ENCODE peak calls at places on chromosome 1, in seven cellular contexts. Q, R, A, P, Y, D and X are unnamed samples. For H3K27me3, the result is how much of the 10 kb centered on the place peaks cover.

GRCh38 chr1:14835725-14836124 is 237.2 kb downstream of the KAZN start:
- DNase-seq in R (no peak), Y (no peak), A (no peak), Q (peak), P (no peak), D (no peak), X (no peak)

GRCh38 chr1:226589008-226589733 is 40.6 kb downstream of the STUM start:
- DNase-seq in D (no peak), Y (no peak), Q (no peak), P (no peak), R (no peak), A (no peak), X (peak)

GRCh38 chr1:236766506-236766905 is 28.6 kb upstream of the MTR start:
- DNase-seq in P (no peak), Q (no peak), D (no peak), A (no peak), Y (no peak), R (no peak), X (no peak)

GRCh38 chr1:207218512-207219352 is 102.7 kb upstream of the CD55 start:
- DNase-seq in A (no peak), Q (no peak), P (no peak), R (no peak), D (peak), Y (no peak), X (no peak)

GRCh38 chr1:87224209-87224608 is 104.5 kb upstream of the LMO4 start:
- DNase-seq in R (no peak), P (no peak), Q (peak), Y (no peak), D (no peak), A (no peak), X (no peak)

GRCh38 chr1:92567211-92567868 is 80.6 kb upstream of the GFI1 start:
- DNase-seq in Q (peak), D (no peak), P (no peak), R (no peak), A (no peak), Y (no peak), X (no peak)

GRCh38 chr1:97599447-97599846 is 321.4 kb downstream of the DPYD start:
- DNase-seq in Q (no peak), R (no peak), Y (no peak), D (no peak), A (no peak), P (no peak), X (no peak)

GRCh38 chr1:39255212-39255611 is 50.7 kb downstream of the MACF1 start:
- DNase-seq in P (no peak), R (no peak), Y (no peak), A (no peak), Q (peak), D (no peak), X (no peak)

DNA sequence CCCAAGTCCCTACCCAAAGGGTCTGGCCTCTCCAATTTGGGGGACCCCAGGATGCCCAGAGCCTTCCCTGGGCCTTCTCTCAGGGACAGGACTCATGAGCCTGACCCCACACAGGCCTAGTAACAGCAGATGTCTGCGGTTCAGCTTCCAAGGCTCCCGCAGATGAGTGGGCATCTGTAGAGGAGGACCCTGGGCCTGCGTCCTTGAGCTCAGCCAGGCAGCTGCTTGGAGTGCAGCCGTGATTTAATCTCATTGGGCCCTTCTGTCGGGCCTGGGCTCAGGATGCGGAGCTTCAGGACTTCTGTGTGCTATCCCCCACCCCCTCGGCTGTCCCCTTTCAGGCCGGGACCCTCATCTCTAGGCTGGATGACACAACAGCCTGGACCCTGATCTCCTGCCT is 35.4 kb downstream of the IGSF21 start:
- DNase-seq in Q (no peak), R (no peak), Y (no peak), D (no peak), A (no peak), P (no peak), X (no peak)
- H3K27me3 ChIP-seq in Q (under half), R (under half), Y (under half), D (under half), A (under half), P (under half), X (under half)

DNA sequence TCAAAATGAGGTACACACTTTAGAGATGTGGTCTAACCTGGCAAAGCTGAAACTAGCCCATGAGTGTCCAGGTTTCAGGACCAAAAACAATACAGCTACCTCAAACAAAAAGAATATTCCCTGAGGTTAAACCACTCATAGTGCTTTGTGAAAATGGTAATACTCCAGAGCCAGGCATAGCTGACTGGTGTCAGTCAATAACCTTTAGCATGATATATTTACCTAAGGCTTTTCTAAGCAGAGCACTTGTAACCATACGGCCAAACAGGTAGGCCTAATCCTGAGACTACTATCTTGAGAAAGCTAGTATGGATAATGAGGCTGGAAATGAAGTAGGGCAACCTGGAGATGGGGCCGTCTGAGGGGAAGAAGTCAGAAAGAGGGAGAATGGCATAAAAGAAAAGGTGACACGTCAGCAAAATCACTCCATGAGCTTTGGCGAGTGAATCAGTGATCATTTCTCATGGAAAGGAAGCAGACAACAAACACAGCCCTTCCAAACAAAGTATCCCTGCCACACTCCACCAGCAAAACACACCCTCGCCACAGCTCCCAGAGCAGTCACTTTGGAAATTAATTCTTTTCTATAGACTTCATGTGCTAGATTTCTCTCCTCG is 1.7 kb upstream of the LRRC52 start:
- DNase-seq in D (no peak), A (no peak), Y (no peak), R (no peak), Q (no peak), P (no peak), X (no peak)
- H3K27me3 ChIP-seq in D (under half), A (under half), Y (under half), R (under half), Q (under half), P (under half), X (under half)

DNA sequence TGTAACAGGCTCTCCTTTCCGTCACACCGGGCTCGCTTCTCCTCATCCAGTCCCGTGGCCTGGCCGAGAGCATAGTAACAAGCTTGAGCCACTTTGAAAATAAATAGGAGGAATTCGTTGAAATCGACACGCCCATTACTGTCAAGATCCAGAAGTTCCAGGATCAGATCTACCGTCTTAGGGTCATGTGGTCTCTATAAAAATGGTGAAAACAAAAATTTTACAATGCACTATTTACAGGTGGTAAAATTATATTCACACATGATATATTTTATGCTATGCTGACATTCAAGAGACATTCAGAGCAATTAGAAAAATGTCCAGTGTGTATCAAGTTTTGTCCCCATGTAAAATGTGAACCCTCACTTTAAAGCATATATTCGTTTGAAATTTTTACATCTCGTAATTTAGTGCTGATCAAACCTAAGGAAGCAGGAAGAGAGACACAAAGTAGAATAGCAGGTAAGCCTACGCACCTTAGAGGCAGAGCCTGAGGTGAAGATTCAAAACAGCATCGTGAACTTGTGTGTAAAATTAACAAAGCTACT is 2.3 kb downstream of the TCHH start:
- DNase-seq in R (no peak), P (no peak), Q (no peak), A (no peak), D (no peak), Y (no peak), X (no peak)
- H3K27me3 ChIP-seq in R (half or more), P (half or more), Q (half or more), A (half or more), D (half or more), Y (under half), X (under half)

DNA sequence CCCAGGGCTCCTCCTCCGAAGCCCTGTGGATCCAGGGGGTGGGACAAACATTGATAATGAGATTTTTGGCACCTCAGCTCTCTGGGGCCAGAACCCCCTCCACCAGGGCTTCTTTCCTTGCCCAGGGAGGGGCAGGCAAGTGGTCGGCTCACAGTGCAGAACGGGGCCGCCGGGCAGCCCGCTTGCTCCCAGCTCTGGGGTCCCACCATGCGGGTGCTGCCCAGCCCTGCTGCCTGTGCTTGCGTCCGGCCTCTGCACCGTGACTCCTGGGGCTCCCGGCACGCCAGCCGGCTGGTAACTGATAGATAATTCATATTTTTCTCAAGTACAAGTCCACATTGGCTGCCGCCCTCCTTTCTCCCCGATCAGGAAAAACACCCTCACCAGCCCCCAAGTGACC is 42.0 kb upstream of the CCDC27 start:
- DNase-seq in A (no peak), P (no peak), D (no peak), Q (no peak), Y (no peak), R (no peak), X (no peak)
- H3K27me3 ChIP-seq in A (under half), P (under half), D (under half), Q (under half), Y (under half), R (under half), X (under half)

DNA sequence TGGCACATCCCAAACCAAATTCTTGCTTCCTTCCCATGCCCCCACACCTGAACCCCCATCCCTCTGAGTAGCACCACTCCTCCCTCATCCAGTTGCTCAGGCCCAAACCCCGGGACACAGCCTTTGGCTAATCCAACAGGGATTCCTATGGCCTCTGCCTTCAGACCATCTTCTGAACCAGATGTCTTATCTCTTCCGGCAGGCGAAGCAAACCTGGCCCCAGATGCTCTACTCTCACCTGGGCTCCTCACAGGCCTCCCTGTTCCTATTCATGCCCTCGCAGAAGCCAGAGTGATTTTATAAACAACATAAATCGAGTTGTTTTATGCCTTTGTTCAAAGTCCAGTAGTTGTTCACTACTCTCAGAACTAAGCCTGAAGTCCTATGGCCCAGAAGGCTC is 12.5 kb upstream of the KCNA2 start:
- DNase-seq in R (no peak), D (no peak), A (no peak), Y (no peak), Q (no peak), P (no peak), X (no peak)
- H3K27me3 ChIP-seq in R (half or more), D (under half), A (under half), Y (under half), Q (under half), P (under half), X (under half)

GRCh38 chr1:38083541-38083940 is 36.9 kb upstream of the POU3F1 start:
- DNase-seq in Y (no peak), Q (no peak), P (no peak), D (no peak), R (no peak), A (no peak), X (no peak)

GRCh38 chr1:38084113-38084512 is 37.5 kb upstream of the POU3F1 start:
- DNase-seq in Q (no peak), Y (no peak), P (no peak), D (no peak), A (no peak), R (no peak), X (no peak)

GRCh38 chr1:38085666-38086305 is 39.2 kb upstream of the POU3F1 start:
- DNase-seq in Y (no peak), Q (no peak), A (no peak), D (no peak), R (no peak), P (no peak), X (no peak)

GRCh38 chr1:38084700-38085099 is 38.1 kb upstream of the POU3F1 start:
- DNase-seq in Q (no peak), Y (no peak), D (no peak), R (no peak), A (no peak), P (no peak), X (peak)

GRCh38 chr1:38082678-38083317 is 36.2 kb upstream of the POU3F1 start:
- DNase-seq in Q (no peak), R (no peak), A (no peak), Y (no peak), D (no peak), P (no peak), X (peak)
- H3K27me3 ChIP-seq in Q (under half), R (under half), A (under half), Y (under half), D (under half), P (under half), X (under half)

DNA sequence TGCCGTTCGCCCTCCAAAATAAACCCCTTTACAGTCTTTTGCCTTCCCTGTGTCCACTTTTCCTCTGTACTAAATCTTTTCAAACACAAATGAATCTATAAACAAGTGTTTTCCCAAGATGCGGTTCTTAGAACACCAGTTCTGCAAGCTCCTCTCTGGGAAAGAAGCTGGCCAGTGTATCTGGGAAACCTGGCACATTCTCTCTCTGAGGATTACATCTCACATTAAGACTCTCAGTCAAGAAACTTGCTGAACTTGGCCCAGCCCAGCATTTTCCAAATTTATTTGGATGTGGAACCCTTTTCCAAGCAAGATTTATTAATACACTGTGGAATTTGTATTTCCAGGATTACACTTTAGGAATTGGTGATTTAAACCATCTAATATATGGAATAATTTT is 105.7 kb downstream of the ZNF281 start:
- DNase-seq in P (no peak), A (no peak), R (no peak), Q (no peak), Y (no peak), D (no peak), X (no peak)
- H3K27me3 ChIP-seq in P (under half), A (under half), R (half or more), Q (under half), Y (under half), D (under half), X (under half)